ENCODE peak calls at places on chromosome 12, in seven cellular contexts. One of them, this sample, is unnamed. For H3K36me3, the result is how much of the 10 kb centered on the place peaks cover.

GRCh38 chr12:38949363-38949762 is 44.0 kb upstream of the CPNE8 start:
- DNase-seq in uterus: no peak
- DNase-seq in left ventricle myocardium inferior: no peak
- DNase-seq in GM23338: no peak
- DNase-seq in lower lobe of right lung: no peak
- DNase-seq in heart left ventricle: no peak
- DNase-seq in lung: no peak
- DNase-seq in this sample: no peak

GRCh38 chr12:123037791-123038190 is 57.3 kb downstream of the ARL6IP4 start:
- DNase-seq in uterus: no peak
- DNase-seq in left ventricle myocardium inferior: no peak
- DNase-seq in GM23338: no peak
- DNase-seq in lower lobe of right lung: no peak
- DNase-seq in heart left ventricle: no peak
- DNase-seq in lung: no peak
- DNase-seq in this sample: no peak

GRCh38 chr12:3045989-3046388 is 31.2 kb upstream of the TSPAN9 start:
- DNase-seq in uterus: no peak
- DNase-seq in left ventricle myocardium inferior: no peak
- DNase-seq in GM23338: no peak
- DNase-seq in lower lobe of right lung: no peak
- DNase-seq in heart left ventricle: no peak
- DNase-seq in lung: no peak
- DNase-seq in this sample: no peak

GRCh38 chr12:14769462-14769836 is 33.8 kb downstream of the WBP11 start:
- DNase-seq in uterus: peak
- DNase-seq in left ventricle myocardium inferior: peak
- DNase-seq in GM23338: peak
- DNase-seq in lower lobe of right lung: peak
- DNase-seq in heart left ventricle: peak
- DNase-seq in lung: peak
- DNase-seq in this sample: peak

GRCh38 chr12:62848418-62848817 is 86.5 kb downstream of the PPM1H start:
- DNase-seq in uterus: no peak
- DNase-seq in left ventricle myocardium inferior: no peak
- DNase-seq in GM23338: no peak
- DNase-seq in lower lobe of right lung: no peak
- DNase-seq in heart left ventricle: no peak
- DNase-seq in lung: no peak
- DNase-seq in this sample: no peak

GRCh38 chr12:29844667-29845066 is 60.9 kb upstream of the TMTC1 start:
- DNase-seq in uterus: no peak
- DNase-seq in left ventricle myocardium inferior: no peak
- DNase-seq in GM23338: no peak
- DNase-seq in lower lobe of right lung: no peak
- DNase-seq in heart left ventricle: no peak
- DNase-seq in lung: no peak
- DNase-seq in this sample: no peak

GRCh38 chr12:73106896-73107295 is 834.7 kb downstream of the TRHDE start:
- DNase-seq in uterus: no peak
- DNase-seq in left ventricle myocardium inferior: no peak
- DNase-seq in GM23338: no peak
- DNase-seq in lower lobe of right lung: no peak
- DNase-seq in heart left ventricle: no peak
- DNase-seq in lung: no peak
- DNase-seq in this sample: no peak

GRCh38 chr12:14614704-14615121 is 47.0 kb upstream of the PLBD1 start:
- DNase-seq in uterus: no peak
- DNase-seq in left ventricle myocardium inferior: no peak
- DNase-seq in GM23338: peak
- DNase-seq in lower lobe of right lung: no peak
- DNase-seq in heart left ventricle: no peak
- DNase-seq in lung: no peak
- DNase-seq in this sample: no peak

GRCh38 chr12:4143909-4144308 is 129.7 kb upstream of the CCND2 start:
- DNase-seq in uterus: no peak
- DNase-seq in left ventricle myocardium inferior: no peak
- DNase-seq in GM23338: peak
- DNase-seq in lower lobe of right lung: no peak
- DNase-seq in heart left ventricle: no peak
- DNase-seq in lung: no peak
- DNase-seq in this sample: no peak

GRCh38 chr12:57452937-57453509 is 2.1 kb upstream of the INHBE start:
- DNase-seq in uterus: peak
- DNase-seq in left ventricle myocardium inferior: peak
- DNase-seq in GM23338: peak
- DNase-seq in lower lobe of right lung: peak
- DNase-seq in heart left ventricle: peak
- DNase-seq in lung: peak
- DNase-seq in this sample: peak

GRCh38 chr12:28885275-28885674 is 263.8 kb upstream of the FAR2 start:
- DNase-seq in uterus: no peak
- DNase-seq in left ventricle myocardium inferior: no peak
- DNase-seq in GM23338: no peak
- DNase-seq in lower lobe of right lung: no peak
- DNase-seq in heart left ventricle: no peak
- DNase-seq in lung: no peak
- DNase-seq in this sample: no peak

GRCh38 chr12:40942326-40942725 is 245.8 kb upstream of the PDZRN4 start:
- DNase-seq in uterus: no peak
- DNase-seq in left ventricle myocardium inferior: no peak
- DNase-seq in GM23338: peak
- DNase-seq in lower lobe of right lung: no peak
- DNase-seq in heart left ventricle: no peak
- DNase-seq in lung: no peak
- DNase-seq in this sample: no peak

GRCh38 chr12:32993404-32993803 is 96.8 kb upstream of the PKP2 start:
- DNase-seq in uterus: no peak
- DNase-seq in left ventricle myocardium inferior: no peak
- DNase-seq in GM23338: no peak
- DNase-seq in lower lobe of right lung: no peak
- DNase-seq in heart left ventricle: no peak
- DNase-seq in lung: no peak
- DNase-seq in this sample: no peak

GRCh38 chr12:56518570-56518969 is 3.0 kb upstream of the RBMS2 start:
- DNase-seq in uterus: no peak
- DNase-seq in left ventricle myocardium inferior: no peak
- DNase-seq in GM23338: no peak
- DNase-seq in lower lobe of right lung: no peak
- DNase-seq in heart left ventricle: no peak
- DNase-seq in lung: no peak
- DNase-seq in this sample: no peak

GRCh38 chr12:75979181-75979580 is 52.4 kb downstream of the PHLDA1 start:
- DNase-seq in uterus: no peak
- DNase-seq in left ventricle myocardium inferior: no peak
- DNase-seq in GM23338: no peak
- DNase-seq in lower lobe of right lung: no peak
- DNase-seq in heart left ventricle: no peak
- DNase-seq in lung: no peak
- DNase-seq in this sample: no peak

GRCh38 chr12:124827588-124828184 is 36.0 kb downstream of the SCARB1 start:
- DNase-seq in uterus: no peak
- DNase-seq in left ventricle myocardium inferior: no peak
- DNase-seq in GM23338: no peak
- DNase-seq in lower lobe of right lung: no peak
- DNase-seq in heart left ventricle: no peak
- DNase-seq in lung: no peak
- DNase-seq in this sample: no peak

GRCh38 chr12:22728989-22729388 is 104.0 kb downstream of the ETNK1 start:
- DNase-seq in uterus: no peak
- DNase-seq in left ventricle myocardium inferior: no peak
- DNase-seq in GM23338: peak
- DNase-seq in lower lobe of right lung: no peak
- DNase-seq in heart left ventricle: no peak
- DNase-seq in lung: no peak
- DNase-seq in this sample: peak

GRCh38 chr12:39872425-39872824 is 233.5 kb downstream of the SLC2A13 start:
- DNase-seq in uterus: no peak
- DNase-seq in left ventricle myocardium inferior: no peak
- DNase-seq in GM23338: no peak
- DNase-seq in lower lobe of right lung: no peak
- DNase-seq in heart left ventricle: no peak
- DNase-seq in lung: no peak
- DNase-seq in this sample: no peak

GRCh38 chr12:6221146-6221545 is 20.9 kb downstream of the CD9 start:
- DNase-seq in uterus: no peak
- DNase-seq in left ventricle myocardium inferior: no peak
- DNase-seq in GM23338: no peak
- DNase-seq in lower lobe of right lung: no peak
- DNase-seq in heart left ventricle: no peak
- DNase-seq in lung: no peak
- DNase-seq in this sample: no peak

GRCh38 chr12:19129486-19130223 is at the start of gene PLEKHA5:
- DNase-seq in uterus: peak
- DNase-seq in left ventricle myocardium inferior: peak
- DNase-seq in GM23338: peak
- DNase-seq in lower lobe of right lung: peak
- DNase-seq in heart left ventricle: peak
- DNase-seq in lung: peak
- DNase-seq in this sample: peak

GRCh38 chr12:98594050-98594853 is 766 bp downstream of the SLC25A3 start:
- DNase-seq in uterus: peak
- DNase-seq in left ventricle myocardium inferior: peak
- DNase-seq in GM23338: peak
- DNase-seq in lower lobe of right lung: peak
- DNase-seq in heart left ventricle: peak
- DNase-seq in lung: peak
- DNase-seq in this sample: peak

GRCh38 chr12:86137936-86138335 is 118.3 kb downstream of the MGAT4C start:
- DNase-seq in uterus: no peak
- DNase-seq in left ventricle myocardium inferior: no peak
- DNase-seq in GM23338: no peak
- DNase-seq in lower lobe of right lung: no peak
- DNase-seq in heart left ventricle: no peak
- DNase-seq in lung: no peak
- DNase-seq in this sample: no peak

GRCh38 chr12:29043069-29043468 is 106.0 kb upstream of the FAR2 start:
- DNase-seq in uterus: no peak
- DNase-seq in left ventricle myocardium inferior: no peak
- DNase-seq in GM23338: no peak
- DNase-seq in lower lobe of right lung: no peak
- DNase-seq in heart left ventricle: no peak
- DNase-seq in lung: no peak
- DNase-seq in this sample: no peak

GRCh38 chr12:24960222-24960855 is 11.4 kb upstream of the BCAT1 start:
- DNase-seq in uterus: no peak
- DNase-seq in left ventricle myocardium inferior: no peak
- DNase-seq in GM23338: peak
- DNase-seq in lower lobe of right lung: no peak
- DNase-seq in heart left ventricle: no peak
- DNase-seq in lung: no peak
- DNase-seq in this sample: peak

DNA sequence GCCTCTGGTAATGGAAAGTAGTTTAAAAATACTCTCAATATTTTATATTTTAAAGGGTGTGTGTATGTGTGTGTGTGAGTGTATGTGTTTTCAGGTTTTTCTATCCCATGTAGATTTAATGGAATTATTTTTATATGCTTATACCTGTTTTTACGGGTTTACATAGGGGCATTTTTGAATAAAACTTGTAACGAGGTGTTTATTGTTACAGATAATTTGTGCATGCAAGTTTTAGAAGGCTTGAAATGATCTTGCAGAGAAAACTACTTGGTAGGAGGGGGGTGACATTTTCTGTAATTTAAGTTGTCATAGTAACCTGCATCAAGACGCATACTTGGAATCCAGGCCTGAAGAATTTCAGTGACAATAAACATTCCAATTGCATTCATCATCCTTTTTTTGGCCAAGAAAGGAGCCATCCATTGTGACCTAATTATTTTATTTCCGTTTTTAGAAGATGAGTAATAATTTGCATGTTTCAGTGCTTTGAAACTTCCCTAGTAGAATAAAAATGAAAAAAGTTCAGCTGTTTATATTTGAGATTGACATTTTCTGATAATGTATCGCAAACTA is 39.0 kb downstream of the RASSF8 start:
- DNase-seq in uterus: no peak
- DNase-seq in left ventricle myocardium inferior: no peak
- DNase-seq in GM23338: peak
- DNase-seq in lower lobe of right lung: no peak
- DNase-seq in heart left ventricle: no peak
- DNase-seq in lung: no peak
- DNase-seq in this sample: no peak
- H3K4me3 ChIP-seq in uterus: no peak
- H3K4me3 ChIP-seq in left ventricle myocardium inferior: no peak
- H3K4me3 ChIP-seq in GM23338: no peak
- H3K4me3 ChIP-seq in lower lobe of right lung: no peak
- H3K4me3 ChIP-seq in heart left ventricle: no peak
- H3K4me3 ChIP-seq in lung: no peak
- H3K4me3 ChIP-seq in this sample: no peak

DNA sequence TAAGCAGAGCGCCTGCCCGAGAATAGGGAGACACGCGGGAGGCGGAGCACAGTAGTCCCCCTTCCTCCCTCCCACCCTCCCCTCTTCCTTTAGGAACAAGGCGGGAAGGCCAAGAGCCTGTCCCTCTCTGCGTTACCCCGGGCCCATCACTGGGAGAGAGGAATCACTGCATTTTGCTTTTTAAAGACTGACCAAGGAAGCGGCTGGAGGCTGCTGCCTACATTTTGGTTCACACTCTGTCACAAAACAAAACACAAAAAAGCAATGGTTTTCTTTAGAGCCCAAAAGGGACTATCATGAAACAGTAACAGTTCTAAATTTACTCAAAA is 19.8 kb downstream of the STX2 start:
- DNase-seq in uterus: no peak
- DNase-seq in left ventricle myocardium inferior: no peak
- DNase-seq in GM23338: no peak
- DNase-seq in lower lobe of right lung: no peak
- DNase-seq in heart left ventricle: no peak
- DNase-seq in lung: no peak
- DNase-seq in this sample: no peak
- TF ChIP-seq CTCF in uterus: no peak
- TF ChIP-seq CTCF in left ventricle myocardium inferior: peak
- TF ChIP-seq CTCF in GM23338: no peak
- TF ChIP-seq CTCF in lower lobe of right lung: no peak
- TF ChIP-seq CTCF in heart left ventricle: peak
- TF ChIP-seq CTCF in lung: no peak
- TF ChIP-seq CTCF in this sample: no peak

DNA sequence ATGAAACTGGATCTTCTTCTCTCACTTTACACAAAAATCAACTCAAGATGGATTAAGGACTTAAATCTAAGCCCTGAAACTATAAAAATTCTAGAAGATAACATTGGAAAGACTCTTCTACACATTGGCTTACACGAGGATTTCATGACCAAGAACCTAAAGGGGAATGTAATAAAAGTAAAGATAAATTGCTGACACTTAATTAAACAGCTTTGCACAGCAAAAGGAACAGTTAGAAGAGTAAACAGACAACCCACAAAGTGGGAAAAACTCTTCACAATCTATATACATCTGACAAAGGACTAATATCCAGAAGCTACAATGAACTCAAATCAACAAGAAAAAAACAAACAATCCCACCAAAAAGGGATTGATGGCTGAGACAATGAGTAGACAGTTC is 74.4 kb downstream of the BLTP3B start:
- DNase-seq in uterus: no peak
- DNase-seq in left ventricle myocardium inferior: no peak
- DNase-seq in GM23338: no peak
- DNase-seq in lower lobe of right lung: no peak
- DNase-seq in heart left ventricle: no peak
- DNase-seq in lung: no peak
- DNase-seq in this sample: no peak
- H3K36me3 ChIP-seq in uterus: under half
- H3K36me3 ChIP-seq in left ventricle myocardium inferior: half or more
- H3K36me3 ChIP-seq in GM23338: under half
- H3K36me3 ChIP-seq in lower lobe of right lung: under half
- H3K36me3 ChIP-seq in heart left ventricle: half or more
- H3K36me3 ChIP-seq in lung: under half
- H3K36me3 ChIP-seq in this sample: under half

GRCh38 chr12:13097526-13097925 is 5.9 kb downstream of the GSG1 start:
- DNase-seq in uterus: peak
- DNase-seq in left ventricle myocardium inferior: peak
- DNase-seq in GM23338: no peak
- DNase-seq in lower lobe of right lung: peak
- DNase-seq in heart left ventricle: peak
- DNase-seq in lung: no peak
- DNase-seq in this sample: no peak
- H3K4me3 ChIP-seq in uterus: peak
- H3K4me3 ChIP-seq in left ventricle myocardium inferior: peak
- H3K4me3 ChIP-seq in GM23338: no peak
- H3K4me3 ChIP-seq in lower lobe of right lung: peak
- H3K4me3 ChIP-seq in heart left ventricle: peak
- H3K4me3 ChIP-seq in lung: no peak
- H3K4me3 ChIP-seq in this sample: no peak